ENCODE peak calls at places on chromosomes 1 and 21, in six cellular contexts. E is A549, P is HepG2, U is endothelial cell of umbilical vein, W is K562, D is GM12878. H is an unnamed sample.

GRCh38 chr21:38806942-38807284 is 1.2 kb downstream of the ETS2 start:
- DNase-seq in E (no peak), U (peak; percentile 52), W (no peak), D (no peak), P (no peak), H (no peak)

GRCh38 chr1:203644661-203645510 is 18.3 kb downstream of the ATP2B4 start:
- DNase-seq in W (no peak), E (no peak), D (no peak), U (peak; percentile 65), P (no peak), H (no peak)

GRCh38 chr1:2032737-2033136 is 13.6 kb downstream of the GABRD start:
- DNase-seq in D (no peak), U (no peak), E (no peak), W (no peak), P (no peak), H (no peak)

GRCh38 chr1:246078126-246078887 is 428.8 kb downstream of the SMYD3 start:
- DNase-seq in W (no peak), P (peak; percentile 34), D (no peak), U (no peak), E (no peak), H (no peak)

GRCh38 chr1:87072904-87073303 is 158.5 kb downstream of the HS2ST1 start:
- DNase-seq in U (no peak), P (no peak), W (no peak), D (no peak), E (no peak), H (no peak)

GRCh38 chr1:224175615-224176014 is 7.4 kb upstream of the DEGS1 start:
- DNase-seq in U (no peak), D (no peak), P (no peak), W (no peak), E (peak; percentile 29), H (no peak)

GRCh38 chr1:245085508-245086095 is 69.2 kb upstream of the KIF26B start:
- DNase-seq in E (peak; percentile 12), P (peak; percentile 71), W (no peak), D (peak; percentile 7), U (no peak), H (no peak)

GRCh38 chr1:39898146-39898545 is 3.6 kb downstream of the MYCL start:
- DNase-seq in D (no peak), P (no peak), W (no peak), E (no peak), U (peak; percentile 58), H (no peak)

GRCh38 chr1:9289090-9289534 is 3.6 kb upstream of the SPSB1 start:
- DNase-seq in D (peak; percentile 46), W (peak; percentile 70), P (peak; percentile 59), E (peak; percentile 75), U (peak; percentile 83), H (peak; percentile 74)

GRCh38 chr1:109198043-109198695 is 15.5 kb upstream of the SARS1 start:
- DNase-seq in W (peak; percentile 92), E (peak; percentile 60), P (no peak), D (no peak), U (peak; percentile 80), H (no peak)

GRCh38 chr1:226714148-226714547 is 24.9 kb downstream of the ITPKB start:
- DNase-seq in W (no peak), U (no peak), P (no peak), D (no peak), E (no peak), H (no peak)

GRCh38 chr1:200139661-200140250 is 112.2 kb downstream of the NR5A2 start:
- DNase-seq in D (no peak), U (peak; percentile 67), W (peak; percentile 51), P (peak; percentile 61), E (peak; percentile 73), H (peak; percentile 76)

GRCh38 chr1:59043796-59044195 is 253.1 kb upstream of the FGGY start:
- DNase-seq in U (no peak), E (peak; percentile 60), W (no peak), P (peak; percentile 66), D (no peak), H (peak; percentile 24)

GRCh38 chr21:37060296-37060695 is 12.6 kb downstream of the PIGP start:
- DNase-seq in D (no peak), E (peak; percentile 86), W (no peak), U (peak; percentile 77), P (peak; percentile 89), H (peak; percentile 68)

GRCh38 chr1:98677288-98677687 is 15.8 kb downstream of the SNX7 start:
- DNase-seq in D (no peak), E (peak; percentile 21), P (no peak), U (no peak), W (no peak), H (no peak)

GRCh38 chr1:114353233-114353632 is 157.8 kb downstream of the TRIM33 start:
- DNase-seq in P (peak; percentile 10), W (peak; percentile 10), E (no peak), U (peak; percentile 16), D (no peak), H (peak; percentile 4)

GRCh38 chr21:15701845-15702244 is 27.9 kb upstream of the USP25 start:
- DNase-seq in W (no peak), P (no peak), E (no peak), D (no peak), U (no peak), H (no peak)

GRCh38 chr1:46798820-46799219 is at the start of gene CYP4B1:
- DNase-seq in P (no peak), W (no peak), E (no peak), U (no peak), D (no peak), H (no peak)

GRCh38 chr1:204583909-204584632 is 67.9 kb downstream of the MDM4 start:
- DNase-seq in E (no peak), D (no peak), W (no peak), P (no peak), U (no peak), H (no peak)

GRCh38 chr21:34147835-34148804 is 74.7 kb downstream of the MRPS6 start:
- DNase-seq in P (no peak), D (no peak), W (no peak), U (peak; percentile 65), E (no peak), H (no peak)

GRCh38 chr1:243849089-243850012 is 692 bp downstream of the AKT3 start:
- DNase-seq in E (peak; percentile 84), W (peak; percentile 39), P (no peak), U (peak; percentile 77), D (no peak), H (peak; percentile 39)
- TF ChIP-seq MYC in E (no peak), W (no peak), P (no peak), U (no peak), D (no peak), H (no peak)

DNA sequence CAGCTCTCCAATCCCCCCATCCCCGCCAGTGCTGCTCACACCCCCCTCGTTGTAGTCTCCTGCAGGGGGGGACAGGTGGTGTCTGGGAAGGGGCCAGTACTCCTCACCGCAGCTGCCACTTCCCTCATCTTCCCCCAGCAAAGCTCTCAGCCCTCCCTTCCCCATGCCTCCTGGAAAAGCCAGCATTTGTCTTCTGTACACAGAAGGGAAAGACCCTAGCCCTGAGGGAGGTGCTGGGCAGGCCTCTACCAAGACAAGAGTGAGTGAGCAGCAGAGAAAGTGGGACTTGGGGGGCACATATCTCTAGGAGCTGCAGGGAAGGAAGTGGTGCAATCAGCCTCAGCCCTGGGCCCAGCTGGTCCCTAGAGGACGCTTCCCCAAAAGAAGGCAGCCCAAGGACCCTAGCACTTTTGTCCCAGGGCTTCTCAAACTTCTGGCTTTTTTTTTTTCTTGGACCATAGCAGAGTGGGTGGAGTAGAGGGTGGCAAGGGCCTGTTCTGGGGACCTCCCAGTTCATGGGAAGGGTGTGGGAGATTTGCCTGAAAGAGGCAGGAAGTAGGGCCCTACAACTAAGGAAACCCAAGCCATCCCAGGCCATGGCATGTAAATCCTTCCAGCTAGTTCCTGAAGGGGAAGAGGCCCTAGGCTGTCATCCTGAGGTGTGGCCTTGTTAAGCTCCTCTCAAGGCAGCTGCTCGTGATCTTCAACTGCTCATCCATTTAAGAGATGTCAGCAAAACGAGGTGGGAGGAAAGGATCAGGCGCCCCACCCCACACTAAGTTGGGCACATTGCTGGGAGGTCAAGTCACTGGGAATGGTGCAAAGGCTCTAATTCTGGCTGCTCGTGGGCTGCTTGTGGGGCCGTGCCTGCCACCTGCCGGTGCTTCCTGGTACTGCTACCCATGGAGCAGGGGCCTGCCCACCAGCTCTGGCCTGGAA is 12.6 kb downstream of the ZC3H12A start:
- DNase-seq in E (peak; percentile 79), U (peak; percentile 74), P (peak; percentile 47), W (peak; percentile 89), D (no peak), H (peak; percentile 89)
- TF ChIP-seq MYC in E (no peak), U (no peak), P (no peak), W (no peak), D (no peak), H (peak; percentile 55)

DNA sequence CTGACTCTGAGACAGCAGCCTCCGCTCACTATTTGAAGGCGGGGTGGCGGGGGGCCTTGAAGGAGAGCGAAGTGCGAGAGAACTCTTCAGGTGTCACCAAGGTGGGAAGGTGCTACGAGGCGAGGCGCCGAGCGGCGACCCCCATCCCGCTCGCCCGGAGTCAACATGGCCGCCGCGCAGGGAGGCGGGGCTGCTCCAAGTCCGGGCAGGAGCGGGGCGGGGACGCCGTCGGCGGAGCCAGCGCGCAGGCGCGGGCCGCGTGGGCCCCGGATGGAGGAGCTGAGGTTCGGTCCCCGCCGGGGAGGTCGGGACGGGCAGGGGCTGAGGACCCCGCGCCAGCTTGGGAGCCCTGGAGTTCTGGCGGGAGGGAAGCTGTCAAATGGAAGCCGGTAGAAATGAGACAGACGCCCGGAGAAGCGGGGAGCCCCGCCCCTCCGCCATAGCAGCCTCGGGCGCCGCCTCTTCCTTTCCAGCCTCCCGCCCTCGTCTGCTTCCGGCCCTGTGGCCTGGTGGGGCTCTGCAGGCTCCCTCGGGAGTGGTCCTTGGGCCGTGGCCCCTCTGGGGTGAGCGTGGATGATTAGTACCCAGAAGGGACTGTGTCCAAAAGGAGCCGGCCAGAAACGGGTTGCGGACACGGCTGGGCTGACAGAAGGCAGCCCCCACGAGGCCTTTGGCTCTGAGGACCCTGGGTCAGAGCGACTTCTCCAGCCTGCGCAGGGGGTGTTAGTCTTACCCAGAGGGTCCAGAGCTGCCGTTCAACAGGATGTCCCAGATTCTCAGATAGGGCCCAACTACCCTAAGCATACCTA is at the start of gene PIGV:
- DNase-seq in D (no peak), U (peak; percentile 90), W (peak; percentile 96), E (peak; percentile 78), P (peak; percentile 64), H (peak; percentile 91)
- TF ChIP-seq MYC in D (no peak), U (no peak), W (peak; percentile 88), E (no peak), P (peak; percentile 59), H (peak; percentile 41)

GRCh38 chr1:162214202-162214601 is 144.7 kb downstream of the NOS1AP start:
- DNase-seq in W (no peak), D (no peak), P (no peak), E (no peak), U (no peak), H (peak; percentile 9)
- TF ChIP-seq MYC in W (no peak), D (no peak), P (no peak), E (no peak), U (no peak), H (no peak)

DNA sequence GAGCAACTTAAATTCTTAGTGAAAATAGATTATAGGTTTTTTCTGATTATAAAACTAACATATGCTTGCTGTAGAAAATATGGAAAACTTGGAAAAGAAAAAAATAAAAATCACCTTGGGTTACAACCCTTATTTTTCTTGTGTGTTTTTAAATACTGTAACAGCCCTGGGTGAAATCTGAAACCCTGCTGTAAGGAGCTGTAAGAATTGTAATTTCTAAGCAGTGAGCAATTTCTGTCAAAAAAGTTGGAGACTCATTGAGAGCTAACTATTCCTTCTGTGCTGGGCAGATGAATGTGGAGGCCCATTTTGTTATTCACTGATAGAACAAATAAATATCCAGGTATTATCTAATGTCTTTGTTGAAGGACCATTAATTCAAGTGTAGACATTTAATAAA is 42.6 kb downstream of the ADCY10 start:
- DNase-seq in E (no peak), P (no peak), U (no peak), W (no peak), D (no peak), H (no peak)
- TF ChIP-seq MYC in E (no peak), P (no peak), U (no peak), W (no peak), D (no peak), H (no peak)